ENCODE peak calls at places on chromosome 14, in eight cellular contexts. One of them, this sample, is unnamed.

GRCh38 chr14:79596531-79596930 is 614.8 kb downstream of the DIO2 start:
- DNase-seq in endothelial cell: no peak
- DNase-seq in left colon: no peak
- DNase-seq in SHP77: no peak
- DNase-seq in bronchial epithelial cell: no peak
- DNase-seq in ureter: no peak
- DNase-seq in GM20000: no peak
- DNase-seq in SK-N-SH: no peak
- DNase-seq in this sample: no peak

GRCh38 chr14:28778718-28779117 is 12.1 kb downstream of the FOXG1 start:
- DNase-seq in endothelial cell: no peak
- DNase-seq in left colon: no peak
- DNase-seq in GM20000: no peak
- DNase-seq in SK-N-SH: no peak
- DNase-seq in bronchial epithelial cell: no peak
- DNase-seq in ureter: no peak
- DNase-seq in SHP77: no peak
- DNase-seq in this sample: no peak

GRCh38 chr14:100159865-100160533 is 554 bp upstream of the DEGS2 start:
- DNase-seq in bronchial epithelial cell: peak; percentile 53
- DNase-seq in GM20000: no peak
- DNase-seq in left colon: no peak
- DNase-seq in SK-N-SH: no peak
- DNase-seq in endothelial cell: no peak
- DNase-seq in ureter: no peak
- DNase-seq in SHP77: no peak
- DNase-seq in this sample: no peak

GRCh38 chr14:50874842-50875241 is 3.0 kb downstream of the ABHD12B start:
- DNase-seq in bronchial epithelial cell: peak; percentile 30
- DNase-seq in GM20000: no peak
- DNase-seq in endothelial cell: no peak
- DNase-seq in ureter: no peak
- DNase-seq in left colon: no peak
- DNase-seq in SK-N-SH: no peak
- DNase-seq in SHP77: no peak
- DNase-seq in this sample: no peak

GRCh38 chr14:30194769-30195168 is 267.1 kb upstream of the PRKD1 start:
- DNase-seq in endothelial cell: no peak
- DNase-seq in GM20000: no peak
- DNase-seq in SK-N-SH: no peak
- DNase-seq in SHP77: no peak
- DNase-seq in ureter: no peak
- DNase-seq in bronchial epithelial cell: peak; percentile 10
- DNase-seq in left colon: no peak
- DNase-seq in this sample: no peak

GRCh38 chr14:72128629-72129028 is 196.4 kb downstream of the RGS6 start:
- DNase-seq in endothelial cell: no peak
- DNase-seq in SHP77: peak; percentile 28
- DNase-seq in GM20000: no peak
- DNase-seq in SK-N-SH: no peak
- DNase-seq in bronchial epithelial cell: no peak
- DNase-seq in left colon: no peak
- DNase-seq in ureter: no peak
- DNase-seq in this sample: no peak

GRCh38 chr14:50336428-50336827 is 24.3 kb downstream of the DMAC2L start:
- DNase-seq in left colon: no peak
- DNase-seq in GM20000: no peak
- DNase-seq in SHP77: no peak
- DNase-seq in SK-N-SH: no peak
- DNase-seq in bronchial epithelial cell: no peak
- DNase-seq in endothelial cell: no peak
- DNase-seq in ureter: no peak
- DNase-seq in this sample: no peak

GRCh38 chr14:67420102-67420739 is 8.3 kb upstream of the PLEK2 start:
- DNase-seq in endothelial cell: peak; percentile 31
- DNase-seq in SK-N-SH: no peak
- DNase-seq in bronchial epithelial cell: no peak
- DNase-seq in SHP77: peak; percentile 28
- DNase-seq in GM20000: no peak
- DNase-seq in ureter: no peak
- DNase-seq in left colon: peak; percentile 74
- DNase-seq in this sample: no peak

GRCh38 chr14:66395300-66395699 is 90.9 kb upstream of the CCDC196 start:
- DNase-seq in bronchial epithelial cell: peak; percentile 40
- DNase-seq in left colon: no peak
- DNase-seq in SK-N-SH: no peak
- DNase-seq in GM20000: peak; percentile 44
- DNase-seq in endothelial cell: no peak
- DNase-seq in SHP77: no peak
- DNase-seq in ureter: no peak
- DNase-seq in this sample: no peak

GRCh38 chr14:101202627-101203404 is 299.3 kb upstream of the RTL1 start:
- DNase-seq in bronchial epithelial cell: no peak
- DNase-seq in SK-N-SH: no peak
- DNase-seq in endothelial cell: no peak
- DNase-seq in SHP77: no peak
- DNase-seq in left colon: no peak
- DNase-seq in GM20000: no peak
- DNase-seq in ureter: no peak
- DNase-seq in this sample: no peak

GRCh38 chr14:69300601-69301221 is 40.8 kb downstream of the GALNT16 start:
- DNase-seq in left colon: no peak
- DNase-seq in SHP77: no peak
- DNase-seq in SK-N-SH: no peak
- DNase-seq in ureter: peak; percentile 17
- DNase-seq in GM20000: no peak
- DNase-seq in endothelial cell: no peak
- DNase-seq in bronchial epithelial cell: no peak
- DNase-seq in this sample: no peak

GRCh38 chr14:51118993-51119392 is 24.1 kb upstream of the TRIM9 start:
- DNase-seq in SHP77: no peak
- DNase-seq in endothelial cell: no peak
- DNase-seq in left colon: no peak
- DNase-seq in SK-N-SH: no peak
- DNase-seq in ureter: no peak
- DNase-seq in GM20000: no peak
- DNase-seq in bronchial epithelial cell: no peak
- DNase-seq in this sample: no peak

GRCh38 chr14:52596320-52596719 is 43.7 kb downstream of the GPR137C start:
- DNase-seq in left colon: no peak
- DNase-seq in bronchial epithelial cell: no peak
- DNase-seq in SHP77: no peak
- DNase-seq in ureter: no peak
- DNase-seq in endothelial cell: no peak
- DNase-seq in SK-N-SH: no peak
- DNase-seq in GM20000: no peak
- DNase-seq in this sample: no peak

GRCh38 chr14:104875412-104875751 is 10.3 kb downstream of the CEP170B start:
- DNase-seq in SK-N-SH: no peak
- DNase-seq in ureter: no peak
- DNase-seq in GM20000: no peak
- DNase-seq in bronchial epithelial cell: no peak
- DNase-seq in SHP77: no peak
- DNase-seq in endothelial cell: no peak
- DNase-seq in left colon: no peak
- DNase-seq in this sample: no peak

GRCh38 chr14:24965934-24966593 is 83.9 kb downstream of the STXBP6 start:
- DNase-seq in GM20000: no peak
- DNase-seq in SHP77: no peak
- DNase-seq in endothelial cell: no peak
- DNase-seq in left colon: peak; percentile 10
- DNase-seq in ureter: no peak
- DNase-seq in bronchial epithelial cell: peak; percentile 5
- DNase-seq in SK-N-SH: no peak
- DNase-seq in this sample: no peak

GRCh38 chr14:68466491-68466977 is 326.3 kb downstream of the ZFP36L1 start:
- DNase-seq in SK-N-SH: no peak
- DNase-seq in ureter: no peak
- DNase-seq in left colon: no peak
- DNase-seq in endothelial cell: no peak
- DNase-seq in SHP77: no peak
- DNase-seq in GM20000: no peak
- DNase-seq in bronchial epithelial cell: peak; percentile 97
- DNase-seq in this sample: no peak

GRCh38 chr14:80239631-80240030 is 28.3 kb upstream of the DIO2 start:
- DNase-seq in SHP77: no peak
- DNase-seq in left colon: no peak
- DNase-seq in bronchial epithelial cell: no peak
- DNase-seq in ureter: no peak
- DNase-seq in endothelial cell: no peak
- DNase-seq in GM20000: no peak
- DNase-seq in SK-N-SH: no peak
- DNase-seq in this sample: no peak

GRCh38 chr14:49928010-49928409 is 35.1 kb downstream of the ARF6 start:
- DNase-seq in left colon: no peak
- DNase-seq in SK-N-SH: no peak
- DNase-seq in bronchial epithelial cell: peak; percentile 31
- DNase-seq in endothelial cell: no peak
- DNase-seq in ureter: no peak
- DNase-seq in GM20000: no peak
- DNase-seq in SHP77: no peak
- DNase-seq in this sample: no peak

This sample was measured in tibial nerve.